ENCODE peak calls at places on chromosomes 12 and 14, in seven cellular contexts. F, N, D, K, O, C and A are unnamed samples.

GRCh38 chr12:15556411-15556810 is 232.8 kb downstream of the EPS8 start:
- DNase-seq in F (peak), N (peak), O (no peak), K (no peak), C (no peak), D (no peak), A (no peak)

GRCh38 chr12:11621797-11622423 is 27.6 kb upstream of the ETV6 start:
- DNase-seq in D (peak), C (no peak), N (peak), F (peak), O (no peak), K (peak), A (no peak)

GRCh38 chr14:100147181-100147631 is 12.2 kb downstream of the DEGS2 start:
- DNase-seq in F (no peak), N (no peak), D (no peak), O (no peak), K (no peak), C (no peak), A (no peak)

GRCh38 chr12:51449569-51450246 is 25.1 kb downstream of the SLC4A8 start:
- DNase-seq in N (peak), F (no peak), O (no peak), D (no peak), C (no peak), K (no peak), A (no peak)

GRCh38 chr12:18837025-18837424 is 99.1 kb downstream of the CAPZA3 start:
- DNase-seq in N (peak), K (no peak), O (no peak), C (no peak), D (no peak), F (peak), A (no peak)

GRCh38 chr14:101843665-101844064 is 82.2 kb downstream of the PPP2R5C start:
- DNase-seq in C (no peak), D (no peak), F (no peak), O (no peak), K (peak), N (no peak), A (no peak)

GRCh38 chr12:87274594-87275245 is 754.5 kb downstream of the C12orf50 start:
- DNase-seq in D (no peak), F (peak), O (no peak), C (no peak), N (peak), K (peak), A (no peak)

GRCh38 chr14:101226603-101227425 is 323.3 kb upstream of the RTL1 start:
- DNase-seq in F (no peak), K (no peak), N (no peak), O (no peak), D (no peak), C (no peak), A (no peak)

GRCh38 chr14:68340262-68340661 is 452.6 kb downstream of the ZFP36L1 start:
- DNase-seq in O (no peak), C (no peak), N (no peak), K (peak), F (no peak), D (no peak), A (no peak)

GRCh38 chr12:91633206-91633605 is 450.6 kb upstream of the DCN start:
- DNase-seq in C (no peak), O (no peak), N (no peak), K (no peak), D (no peak), F (no peak), A (no peak)

GRCh38 chr12:81167694-81168093 is 89.8 kb downstream of the ACSS3 start:
- DNase-seq in D (no peak), O (no peak), C (no peak), K (peak), N (peak), F (peak), A (no peak)

GRCh38 chr14:68643673-68644072 is 149.2 kb downstream of the ZFP36L1 start:
- DNase-seq in N (no peak), D (no peak), O (no peak), C (no peak), F (no peak), K (peak), A (peak)

GRCh38 chr12:53756300-53757094 is 4.7 kb upstream of the CISTR start:
- DNase-seq in C (no peak), K (peak), N (no peak), O (no peak), F (no peak), D (no peak), A (no peak)

GRCh38 chr14:54652188-54652889 is 85.4 kb downstream of the SAMD4A start:
- DNase-seq in D (peak), K (peak), C (peak), O (no peak), N (peak), F (peak), A (peak)

GRCh38 chr14:61644834-61645233 is 50.5 kb upstream of the HIF1A start:
- DNase-seq in K (peak), N (peak), D (no peak), F (no peak), C (no peak), O (no peak), A (no peak)

GRCh38 chr12:1429980-1430379 is 164.4 kb downstream of the FBXL14 start:
- DNase-seq in F (peak), N (peak), C (peak), O (no peak), K (no peak), D (no peak), A (peak)

GRCh38 chr12:68446896-68447806 is 115.0 kb upstream of the MDM1 start:
- DNase-seq in C (no peak), F (peak), N (no peak), D (no peak), K (peak), O (no peak), A (no peak)

GRCh38 chr12:80857311-80857710 is 80.4 kb downstream of the LIN7A start:
- DNase-seq in K (no peak), D (no peak), O (no peak), N (peak), F (no peak), C (no peak), A (no peak)

GRCh38 chr14:50363734-50364113 is 33.0 kb downstream of the CDKL1 start:
- DNase-seq in D (peak), K (no peak), C (no peak), N (no peak), O (no peak), F (peak), A (no peak)

GRCh38 chr14:91170504-91171121 is 56.7 kb downstream of the DGLUCY start:
- DNase-seq in K (no peak), O (no peak), F (no peak), C (no peak), D (peak), N (peak), A (no peak)

GRCh38 chr12:20451759-20452158 is 83.4 kb downstream of the PDE3A start:
- DNase-seq in D (no peak), O (no peak), N (peak), C (no peak), F (peak), K (no peak), A (no peak)

DNA sequence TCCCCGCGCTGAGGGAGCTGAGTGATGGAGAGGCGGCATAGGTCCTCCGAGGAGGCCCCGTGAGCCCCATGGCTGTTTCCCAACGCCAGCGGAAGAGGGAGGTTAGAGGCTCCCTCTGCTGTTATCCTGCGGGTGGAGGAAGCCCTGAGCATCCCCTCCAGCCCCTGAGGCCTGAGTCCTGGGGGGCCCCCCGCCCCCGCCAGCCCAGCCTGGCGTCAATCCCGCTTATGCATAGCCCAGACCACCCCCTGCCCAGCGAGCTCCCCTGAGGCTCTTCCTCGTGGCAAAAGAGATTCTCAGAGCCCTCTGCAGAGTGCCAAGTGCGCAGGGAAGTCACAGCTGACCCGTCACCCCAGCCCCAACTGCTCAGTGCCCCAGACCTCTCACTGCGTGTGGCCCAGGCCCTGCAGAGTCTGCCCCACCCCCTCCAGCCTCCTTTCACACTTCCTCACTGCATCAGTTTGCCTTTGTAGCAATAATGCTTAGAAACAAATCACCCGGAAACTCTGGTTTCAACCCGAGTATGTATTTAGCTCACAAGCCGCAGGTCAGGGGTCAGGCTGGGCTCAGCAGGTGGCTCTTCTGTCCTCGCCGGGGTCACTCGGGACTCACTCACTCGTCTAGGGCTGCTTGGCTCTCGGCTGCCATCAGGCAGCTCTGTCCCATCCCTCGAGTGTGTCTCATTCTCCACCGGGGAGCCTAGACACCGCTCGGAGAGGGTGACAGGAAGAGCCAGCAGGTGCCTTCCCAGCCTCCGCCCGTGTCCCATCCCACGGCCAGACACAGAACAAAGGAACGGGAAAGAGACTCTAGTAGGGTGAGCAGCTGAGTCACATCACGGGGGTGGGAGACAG is 44.8 kb upstream of the GALNT9 start:
- DNase-seq in F (peak), D (no peak), K (no peak), O (no peak), C (no peak), N (no peak), A (no peak)
- TF ChIP-seq CTCF in F (peak), D (no peak), K (peak), O (no peak), C (peak), N (peak), A (no peak)

DNA sequence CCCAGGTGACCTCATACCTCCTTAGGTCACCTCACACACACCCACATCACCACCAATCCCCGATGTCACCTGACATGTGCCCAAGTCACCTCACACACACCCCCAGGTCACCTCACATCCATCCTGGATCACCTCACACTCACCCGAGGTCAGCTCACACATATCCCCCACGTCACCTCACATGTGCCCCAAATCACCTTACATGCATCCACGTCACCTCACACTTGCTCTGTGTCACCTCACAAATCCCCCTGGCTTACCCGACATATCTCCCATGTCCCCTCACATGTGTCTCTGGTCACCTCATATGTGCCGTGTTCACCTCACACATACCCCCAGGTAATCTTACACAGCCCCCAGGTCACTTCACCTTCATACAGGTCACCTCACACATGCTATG is 864.6 kb downstream of the TMEM121 start:
- DNase-seq in C (no peak), N (no peak), D (no peak), K (no peak), F (no peak), O (no peak), A (no peak)
- TF ChIP-seq CTCF in C (no peak), N (no peak), D (no peak), K (no peak), F (no peak), O (no peak), A (no peak)

GRCh38 chr12:108065061-108065460 is 64.0 kb upstream of the WSCD2 start:
- DNase-seq in F (no peak), C (no peak), D (no peak), N (no peak), O (no peak), K (no peak), A (no peak)

GRCh38 chr12:108066583-108067234 is 62.4 kb upstream of the WSCD2 start:
- DNase-seq in N (no peak), F (no peak), O (no peak), K (no peak), D (no peak), C (no peak), A (no peak)

GRCh38 chr12:108060910-108061309 is 68.2 kb upstream of the WSCD2 start:
- DNase-seq in C (no peak), O (no peak), D (no peak), N (no peak), K (no peak), F (no peak), A (no peak)

GRCh38 chr12:108060054-108060453 is 69.0 kb upstream of the WSCD2 start:
- DNase-seq in N (no peak), F (no peak), O (no peak), D (no peak), K (no peak), C (no peak), A (no peak)

DNA sequence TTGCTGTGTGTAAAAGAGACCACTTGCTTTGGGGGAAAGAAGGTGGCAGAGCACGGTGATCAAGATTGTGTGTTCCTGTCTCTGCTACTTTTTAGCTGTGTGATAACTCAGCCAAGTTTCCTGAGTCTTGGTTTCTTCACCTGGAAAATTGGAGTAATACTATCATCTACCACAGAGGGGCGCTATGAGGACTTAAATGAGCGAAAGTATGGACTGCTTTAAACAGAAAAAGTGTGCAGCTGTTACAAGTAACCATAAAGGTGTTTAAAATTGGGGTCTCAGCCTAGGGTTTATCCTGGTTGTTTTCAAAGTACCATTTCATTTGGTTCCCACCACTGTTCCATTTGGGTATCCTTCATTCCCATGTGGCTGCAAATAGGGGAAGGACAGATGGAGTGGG is 65.9 kb upstream of the WSCD2 start:
- DNase-seq in F (peak), D (no peak), C (no peak), O (peak), K (peak), N (no peak), A (no peak)
- TF ChIP-seq CTCF in F (peak), D (peak), C (peak), O (peak), K (peak), N (peak), A (no peak)

GRCh38 chr14:37890095-37890494 is 294.7 kb downstream of the TTC6 start:
- DNase-seq in C (no peak), O (no peak), N (no peak), K (no peak), D (no peak), F (no peak), A (no peak)
- TF ChIP-seq CTCF in C (peak), O (peak), N (no peak), K (no peak), D (no peak), F (peak), A (no peak)

DNA sequence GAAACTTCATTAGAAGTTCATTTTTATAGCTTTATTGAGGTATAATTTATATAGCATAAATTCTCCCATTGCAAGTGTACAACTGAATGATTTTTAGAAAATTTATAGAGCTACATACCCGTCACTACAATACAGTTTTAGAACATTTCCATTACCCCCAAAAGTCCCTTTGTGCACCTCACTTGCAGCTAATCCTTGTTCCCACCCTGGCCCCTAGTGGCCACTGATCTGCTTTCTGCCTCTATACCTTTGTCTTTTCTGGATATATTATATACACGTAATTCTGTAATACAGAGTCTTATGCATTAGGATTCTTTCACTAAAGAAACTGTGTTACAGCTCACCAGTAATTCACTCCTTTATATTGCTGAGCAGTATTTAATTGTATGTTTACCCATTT is 145.1 kb upstream of the DIO2 start:
- DNase-seq in D (no peak), O (no peak), N (peak), C (peak), F (peak), K (peak), A (no peak)
- TF ChIP-seq CTCF in D (no peak), O (peak), N (peak), C (peak), F (peak), K (peak), A (no peak)

GRCh38 chr14:52852810-52853521 is 61.6 kb upstream of the GNPNAT1 start:
- DNase-seq in C (no peak), F (peak), D (no peak), N (no peak), K (no peak), O (no peak), A (no peak)
- TF ChIP-seq CTCF in C (no peak), F (no peak), D (no peak), N (no peak), K (no peak), O (no peak), A (no peak)

GRCh38 chr12:23719493-23719892 is 230.0 kb downstream of the SOX5 start:
- DNase-seq in C (no peak), O (no peak), F (no peak), N (no peak), D (no peak), K (no peak), A (no peak)
- TF ChIP-seq CTCF in C (no peak), O (no peak), F (no peak), N (no peak), D (no peak), K (no peak), A (no peak)

GRCh38 chr12:78037707-78038106 is 207.0 kb downstream of the NAV3 start:
- DNase-seq in D (no peak), K (peak), N (peak), O (no peak), C (no peak), F (no peak), A (no peak)
- TF ChIP-seq CTCF in D (no peak), K (peak), N (no peak), O (no peak), C (no peak), F (no peak), A (no peak)